ENCODE peak calls at places on chromosomes 3 and 15, in four cellular contexts. N, P, L and Z are unnamed samples.

GRCh38 chr3:132448211-132448961 is 31.1 kb downstream of the DNAJC13 start:
- DNase-seq in N (no peak), P (no peak), L (no peak), Z (no peak)

GRCh38 chr3:15654891-15655290 is 53.3 kb downstream of the BTD start:
- DNase-seq in L (no peak), N (no peak), P (no peak), Z (no peak)

GRCh38 chr3:67083277-67083676 is 85.2 kb downstream of the KBTBD8 start:
- DNase-seq in N (peak; percentile 17), L (no peak), P (peak; percentile 65), Z (no peak)

GRCh38 chr3:194273396-194274310 is 77.5 kb downstream of the CPN2 start:
- DNase-seq in L (no peak), P (peak; percentile 23), N (no peak), Z (peak; percentile 45)

GRCh38 chr3:136960838-136961836 is 3.4 kb downstream of the IL20RB start:
- DNase-seq in P (no peak), L (no peak), N (no peak), Z (no peak)

GRCh38 chr3:134087046-134087974 is 57.6 kb upstream of the SLCO2A1 start:
- DNase-seq in L (no peak), P (no peak), N (no peak), Z (peak; percentile 22)

GRCh38 chr15:52085289-52085688 is 27.3 kb downstream of the BCL2L10 start:
- DNase-seq in N (no peak), P (no peak), L (no peak), Z (no peak)

GRCh38 chr3:69684309-69684981 is 54.8 kb upstream of the MITF start:
- DNase-seq in L (no peak), N (no peak), P (no peak), Z (no peak)

GRCh38 chr3:52248816-52249547 is 3.4 kb downstream of the PPM1M start:
- DNase-seq in P (peak; percentile 68), L (no peak), N (no peak), Z (no peak)

GRCh38 chr3:157913052-157913451 is 193.2 kb downstream of the SHOX2 start:
- DNase-seq in L (no peak), P (no peak), N (no peak), Z (no peak)

GRCh38 chr3:39295184-39295775 is 15.4 kb upstream of the CX3CR1 start:
- DNase-seq in L (no peak), P (no peak), N (no peak), Z (no peak)

GRCh38 chr3:156742401-156742800 is 68.0 kb downstream of the TIPARP start:
- DNase-seq in N (no peak), L (no peak), P (no peak), Z (no peak)

GRCh38 chr3:30347679-30348216 is 258.7 kb upstream of the TGFBR2 start:
- DNase-seq in P (no peak), N (peak; percentile 25), L (no peak), Z (no peak)

GRCh38 chr15:92797168-92798052 is 102.7 kb upstream of the CHD2 start:
- DNase-seq in L (peak; percentile 58), N (no peak), P (peak; percentile 50), Z (no peak)

GRCh38 chr3:45915518-45916231 is 27.6 kb upstream of the CXCR6 start:
- DNase-seq in P (peak; percentile 80), L (peak; percentile 49), N (peak; percentile 77), Z (no peak)

GRCh38 chr3:71601811-71602210 is 18.3 kb upstream of the FOXP1 start:
- DNase-seq in P (no peak), L (no peak), N (no peak), Z (no peak)

GRCh38 chr3:188041193-188041592 is 112.8 kb upstream of the LPP start:
- DNase-seq in L (no peak), P (no peak), N (no peak), Z (no peak)

GRCh38 chr3:158845748-158846350 is 44.0 kb downstream of the MFSD1 start:
- DNase-seq in L (peak; percentile 77), P (peak; percentile 54), N (no peak), Z (no peak)

GRCh38 chr3:139121513-139122220 is 77.0 kb upstream of the PRR23C start:
- DNase-seq in N (no peak), L (no peak), P (no peak), Z (peak; percentile 17)

GRCh38 chr15:48925714-48926223 is 38.0 kb downstream of the SHC4 start:
- DNase-seq in L (no peak), P (no peak), N (no peak), Z (no peak)

GRCh38 chr3:8246070-8246469 is 255.6 kb upstream of the LMCD1 start:
- DNase-seq in P (no peak), L (no peak), N (no peak), Z (no peak)

GRCh38 chr3:107772016-107772415 is 249.3 kb downstream of the BBX start:
- DNase-seq in N (no peak), P (no peak), L (no peak), Z (no peak)

GRCh38 chr3:34957707-34958106 is 681.6 kb upstream of the ARPP21 start:
- DNase-seq in P (no peak), L (no peak), N (no peak), Z (no peak)

GRCh38 chr15:89693696-89694095 is 3.1 kb downstream of the WDR93 start:
- DNase-seq in N (no peak), L (no peak), P (no peak), Z (no peak)

GRCh38 chr15:83436513-83437158 is 10.5 kb upstream of the SH3GL3 start:
- DNase-seq in L (peak; percentile 39), N (no peak), P (no peak), Z (no peak)

GRCh38 chr3:61134532-61134931 is 116.7 kb downstream of the FHIT start:
- DNase-seq in N (no peak), L (no peak), P (no peak), Z (no peak)